ENCODE peak calls at places on chromosomes 7 and 10, in eight cellular contexts. N is fibroblast of mammary gland; J is MM.1S; D is A673; V is type B pancreatic cell; L is dorsolateral prefrontal cortex; X is A549; Z is CD4-positive, alpha-beta T cell. Y is an unnamed sample.

GRCh38 chr10:55091691-55092328 is 290.8 kb upstream of the PCDH15 start:
- DNase-seq in N (peak; percentile 6), J (peak; percentile 24), D (peak; percentile 7), V (no peak), L (no peak), X (peak; percentile 2), Z (no peak), Y (no peak)

GRCh38 chr7:816751-817671 is 15.3 kb upstream of the SUN1 start:
- DNase-seq in N (no peak), J (peak; percentile 56), D (no peak), V (no peak), L (peak; percentile 59), X (peak; percentile 29), Z (no peak), Y (peak; percentile 54)

GRCh38 chr7:33874943-33875342 is 30.4 kb upstream of the BMPER start:
- DNase-seq in N (peak; percentile 100), J (no peak), D (peak; percentile 71), V (no peak), L (no peak), X (no peak), Z (no peak), Y (no peak)

GRCh38 chr10:127117125-127117524 is 79.3 kb downstream of the INSYN2A start:
- DNase-seq in N (peak; percentile 61), J (peak; percentile 33), D (peak; percentile 66), V (peak; percentile 78), L (no peak), X (peak; percentile 18), Z (no peak), Y (peak; percentile 44)

GRCh38 chr7:48253020-48253419 is 81.8 kb downstream of the ABCA13 start:
- DNase-seq in N (no peak), J (no peak), D (no peak), V (no peak), L (no peak), X (no peak), Z (no peak), Y (no peak)

GRCh38 chr10:84059526-84059925 is 79.8 kb upstream of the GHITM start:
- DNase-seq in N (no peak), J (no peak), D (no peak), V (no peak), L (no peak), X (peak; percentile 2), Z (no peak), Y (no peak)

GRCh38 chr10:132387723-132388210 is 9.2 kb upstream of the PWWP2B start:
- DNase-seq in N (peak; percentile 38), J (no peak), D (peak; percentile 78), V (no peak), L (peak; percentile 52), X (peak; percentile 41), Z (peak; percentile 85), Y (peak; percentile 90)

GRCh38 chr7:92740713-92741126 is 95.7 kb downstream of the CDK6 start:
- DNase-seq in N (peak; percentile 70), J (no peak), D (no peak), V (no peak), L (no peak), X (peak; percentile 74), Z (no peak), Y (no peak)

GRCh38 chr7:1659696-1660095 is 10.4 kb upstream of the ELFN1 start:
- DNase-seq in N (peak; percentile 81), J (no peak), D (no peak), V (no peak), L (no peak), X (no peak), Z (no peak), Y (no peak)

GRCh38 chr7:94069154-94069739 is 65.1 kb upstream of the BET1 start:
- DNase-seq in N (peak; percentile 37), J (no peak), D (no peak), V (no peak), L (no peak), X (no peak), Z (no peak), Y (no peak)

GRCh38 chr7:75611557-75612178 is 119.5 kb downstream of the SPDYE5 start:
- DNase-seq in N (no peak), J (no peak), D (no peak), V (no peak), L (peak; percentile 94), X (no peak), Z (no peak), Y (no peak)

GRCh38 chr7:19754521-19755116 is 18.8 kb downstream of the TMEM196 start:
- DNase-seq in N (peak; percentile 52), J (peak; percentile 59), D (peak; percentile 60), V (no peak), L (no peak), X (peak; percentile 49), Z (no peak), Y (no peak)

GRCh38 chr7:101087334-101088068 is 2.2 kb downstream of the TRIM56 start:
- DNase-seq in N (no peak), J (no peak), D (no peak), V (no peak), L (no peak), X (no peak), Z (no peak), Y (no peak)

GRCh38 chr10:18607503-18607902 is 43.9 kb downstream of the NSUN6 start:
- DNase-seq in N (peak; percentile 93), J (peak; percentile 73), D (peak; percentile 81), V (no peak), L (no peak), X (peak; percentile 82), Z (no peak), Y (no peak)

GRCh38 chr7:102193806-102194205 is 92.9 kb upstream of the SH2B2 start:
- DNase-seq in N (peak; percentile 48), J (no peak), D (no peak), V (no peak), L (no peak), X (no peak), Z (no peak), Y (no peak)

DNA sequence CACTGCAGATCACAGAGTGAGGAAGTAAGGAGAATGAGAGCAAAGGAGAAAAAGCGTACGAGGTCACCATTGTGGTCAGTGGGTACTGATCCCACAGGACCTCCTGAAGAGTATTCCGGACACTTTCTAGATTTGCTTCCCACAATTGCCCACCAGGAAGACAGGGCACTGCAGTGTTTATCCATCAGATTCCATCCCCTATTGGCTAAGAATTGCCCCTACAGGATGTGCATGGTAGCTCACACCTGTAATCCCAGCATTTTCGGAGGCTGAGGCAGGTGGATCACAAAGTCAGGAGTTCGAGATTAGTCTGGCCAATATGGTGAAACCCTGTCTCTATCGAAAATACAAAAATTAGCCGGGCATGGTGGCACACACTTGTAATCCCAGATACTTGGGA is 5.3 kb upstream of the FHIP2A start:
- DNase-seq in N (no peak), J (no peak), D (no peak), V (no peak), L (no peak), X (no peak), Z (no peak), Y (no peak)
- TF ChIP-seq CTCF in N (no peak), J (no peak), D (no peak), V (peak; percentile 31), L (no peak), X (no peak), Z (no peak), Y (no peak)

GRCh38 chr7:151013356-151013727 is 11.0 kb downstream of the ATG9B start:
- DNase-seq in N (no peak), J (no peak), D (no peak), V (no peak), L (no peak), X (no peak), Z (peak; percentile 51), Y (no peak)

GRCh38 chr7:151011097-151011409 is 13.2 kb downstream of the ATG9B start:
- DNase-seq in N (no peak), J (no peak), D (no peak), V (no peak), L (no peak), X (no peak), Z (no peak), Y (no peak)

GRCh38 chr7:151012031-151012692 is 12.1 kb downstream of the ATG9B start:
- DNase-seq in N (no peak), J (no peak), D (no peak), V (no peak), L (no peak), X (no peak), Z (no peak), Y (no peak)

GRCh38 chr7:151013728-151014497 is 10.4 kb downstream of the ATG9B start:
- DNase-seq in N (peak; percentile 67), J (peak; percentile 91), D (peak; percentile 84), V (no peak), L (peak; percentile 92), X (no peak), Z (peak; percentile 86), Y (no peak)

DNA sequence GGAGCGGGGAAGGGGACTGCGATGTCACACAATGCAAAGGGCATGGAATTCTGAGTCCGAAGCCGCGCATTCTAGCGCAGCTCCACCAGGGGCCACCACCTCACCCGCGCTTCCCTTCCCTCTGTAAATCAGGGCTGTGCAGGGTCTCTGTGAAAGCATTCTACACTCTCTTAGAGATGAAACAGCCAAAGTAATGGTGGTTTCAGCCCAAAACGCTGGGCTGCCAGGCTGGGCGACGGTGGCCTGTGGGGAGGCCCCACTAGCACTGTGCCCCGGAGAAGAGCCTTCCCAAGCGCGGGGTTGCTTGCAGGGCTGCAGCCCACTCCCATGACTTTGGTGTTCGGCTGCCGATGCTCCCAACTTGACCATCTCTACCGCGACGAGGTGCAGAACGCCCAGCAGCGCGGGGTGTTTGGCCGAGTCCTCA is 11.4 kb downstream of the ATG9B start:
- DNase-seq in N (peak; percentile 30), J (no peak), D (peak; percentile 81), V (no peak), L (no peak), X (peak; percentile 54), Z (no peak), Y (no peak)
- TF ChIP-seq CTCF in N (peak; percentile 63), J (peak; percentile 61), D (peak; percentile 74), V (peak; percentile 77), L (peak; percentile 47), X (peak; percentile 52), Z (peak; percentile 36), Y (peak; percentile 19)

DNA sequence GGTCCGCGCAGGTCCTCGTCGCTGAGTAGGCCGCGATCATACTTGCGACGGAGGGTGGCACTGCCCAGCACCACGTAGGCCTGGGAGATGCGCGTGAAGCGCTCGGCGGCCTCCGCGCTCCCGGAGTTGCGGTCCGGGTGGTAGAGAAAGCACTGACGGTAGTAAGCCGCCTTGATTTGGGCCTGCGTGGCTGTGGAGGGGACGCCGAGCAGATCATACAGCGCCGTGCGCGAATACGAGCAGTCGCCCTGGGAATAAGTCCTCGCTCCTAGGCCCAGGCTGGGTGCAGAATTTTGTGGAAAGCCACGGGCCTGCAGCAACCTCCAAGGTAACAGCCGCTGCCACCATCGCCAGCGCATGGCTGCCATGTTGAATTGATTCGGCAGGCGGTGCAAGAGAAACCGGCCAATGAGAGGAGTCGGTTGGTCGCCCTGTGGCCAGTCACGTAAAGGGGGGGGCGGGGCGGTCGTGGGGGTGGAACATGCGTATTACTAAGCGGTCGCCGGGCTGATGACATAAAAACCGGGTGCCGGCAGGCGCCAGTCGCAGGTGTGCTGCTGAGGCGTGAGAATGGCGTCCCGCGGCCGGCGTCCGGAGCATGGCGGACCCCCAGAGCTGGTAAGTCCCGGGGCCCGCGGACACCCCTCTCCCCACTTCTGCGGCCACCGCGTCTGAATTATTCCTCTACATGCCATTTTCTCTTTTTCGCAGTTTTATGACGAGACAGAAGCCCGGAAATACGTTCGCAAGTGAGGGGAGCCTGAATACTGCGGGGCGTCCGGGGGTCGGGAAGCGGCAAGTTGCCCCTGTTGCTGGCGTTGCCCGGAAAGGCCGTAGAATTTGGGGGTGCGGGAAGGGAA is at the start of the genes BUD23 and DNAJC30:
- DNase-seq in N (peak; percentile 93), J (peak; percentile 95), D (peak; percentile 97), V (peak; percentile 92), L (peak; percentile 95), X (peak; percentile 98), Z (peak; percentile 96), Y (peak; percentile 92)
- TF ChIP-seq CTCF in N (no peak), J (no peak), D (no peak), V (no peak), L (peak; percentile 41), X (no peak), Z (no peak), Y (no peak)

GRCh38 chr7:135414850-135415439 is 95.0 kb downstream of the CNOT4 start:
- DNase-seq in N (peak; percentile 75), J (peak; percentile 65), D (peak; percentile 64), V (no peak), L (no peak), X (peak; percentile 83), Z (no peak), Y (no peak)
- TF ChIP-seq CTCF in N (peak; percentile 63), J (peak; percentile 66), D (peak; percentile 57), V (peak; percentile 68), L (peak; percentile 40), X (peak; percentile 68), Z (peak; percentile 56), Y (peak; percentile 37)